ENCODE peak calls at places on chromosomes 6 and 20, in four cellular contexts. One of them, this sample, is unnamed.

GRCh38 chr6:79076160-79076559 is 1.9 kb downstream of the PHIP start:
- DNase-seq in GM12878: no peak
- DNase-seq in K562: no peak
- DNase-seq in HepG2: peak
- DNase-seq in this sample: no peak

GRCh38 chr6:34484899-34485298 is 19.0 kb downstream of the PACSIN1 start:
- DNase-seq in GM12878: peak
- DNase-seq in K562: peak
- DNase-seq in HepG2: no peak
- DNase-seq in this sample: no peak

GRCh38 chr6:46954819-46955520 is 33.2 kb upstream of the ADGRF5 start:
- DNase-seq in GM12878: no peak
- DNase-seq in K562: no peak
- DNase-seq in HepG2: no peak
- DNase-seq in this sample: no peak

GRCh38 chr6:37990762-37991525 is 171.4 kb downstream of the ZFAND3 start:
- DNase-seq in GM12878: no peak
- DNase-seq in K562: no peak
- DNase-seq in HepG2: no peak
- DNase-seq in this sample: peak

GRCh38 chr20:32875673-32876072 is 16.9 kb downstream of the EFCAB8 start:
- DNase-seq in GM12878: no peak
- DNase-seq in K562: no peak
- DNase-seq in HepG2: no peak
- DNase-seq in this sample: no peak

GRCh38 chr6:35491558-35492541 is 5.0 kb downstream of the TEAD3 start:
- DNase-seq in GM12878: no peak
- DNase-seq in K562: no peak
- DNase-seq in HepG2: no peak
- DNase-seq in this sample: no peak

GRCh38 chr6:14799928-14800327 is 445.9 kb upstream of the JARID2 start:
- DNase-seq in GM12878: peak
- DNase-seq in K562: peak
- DNase-seq in HepG2: peak
- DNase-seq in this sample: peak

GRCh38 chr20:59173938-59174496 is 10.4 kb downstream of the ZNF831 start:
- DNase-seq in GM12878: no peak
- DNase-seq in K562: no peak
- DNase-seq in HepG2: no peak
- DNase-seq in this sample: no peak

GRCh38 chr6:83429857-83430605 is 820 bp downstream of the ME1 start:
- DNase-seq in GM12878: no peak
- DNase-seq in K562: peak
- DNase-seq in HepG2: no peak
- DNase-seq in this sample: peak

GRCh38 chr20:3551681-3552434 is 81.0 kb downstream of the ATRN start:
- DNase-seq in GM12878: no peak
- DNase-seq in K562: no peak
- DNase-seq in HepG2: no peak
- DNase-seq in this sample: no peak

GRCh38 chr20:1422756-1423155 is 29.9 kb upstream of the FKBP1A start:
- DNase-seq in GM12878: no peak
- DNase-seq in K562: no peak
- DNase-seq in HepG2: no peak
- DNase-seq in this sample: no peak

GRCh38 chr20:12098411-12098810 is 180.7 kb downstream of the BTBD3 start:
- DNase-seq in GM12878: no peak
- DNase-seq in K562: no peak
- DNase-seq in HepG2: no peak
- DNase-seq in this sample: no peak

GRCh38 chr6:93341900-93342613 is 77.3 kb downstream of the EPHA7 start:
- DNase-seq in GM12878: no peak
- DNase-seq in K562: no peak
- DNase-seq in HepG2: no peak
- DNase-seq in this sample: no peak

GRCh38 chr6:108380876-108381275 is 86.0 kb downstream of the AFG1L start:
- DNase-seq in GM12878: no peak
- DNase-seq in K562: no peak
- DNase-seq in HepG2: no peak
- DNase-seq in this sample: no peak

GRCh38 chr20:1241456-1241855 is 15.6 kb downstream of the RAD21L1 start:
- DNase-seq in GM12878: no peak
- DNase-seq in K562: no peak
- DNase-seq in HepG2: no peak
- DNase-seq in this sample: no peak

GRCh38 chr6:168193816-168194701 is 115.0 kb upstream of the FRMD1 start:
- DNase-seq in GM12878: no peak
- DNase-seq in K562: peak
- DNase-seq in HepG2: peak
- DNase-seq in this sample: no peak

GRCh38 chr6:3697609-3698008 is 53.9 kb downstream of the PXDC1 start:
- DNase-seq in GM12878: no peak
- DNase-seq in K562: no peak
- DNase-seq in HepG2: no peak
- DNase-seq in this sample: no peak

GRCh38 chr20:33278700-33279099 is 4.3 kb upstream of the BPIFB1 start:
- DNase-seq in GM12878: no peak
- DNase-seq in K562: no peak
- DNase-seq in HepG2: no peak
- DNase-seq in this sample: no peak

GRCh38 chr20:51095755-51096509 is 73.0 kb upstream of the KCNG1 start:
- DNase-seq in GM12878: no peak
- DNase-seq in K562: no peak
- DNase-seq in HepG2: no peak
- DNase-seq in this sample: peak
- TF ChIP-seq ESRRA in GM12878: no peak
- TF ChIP-seq ESRRA in K562: no peak
- TF ChIP-seq ESRRA in HepG2: no peak
- TF ChIP-seq ESRRA in this sample: no peak

DNA sequence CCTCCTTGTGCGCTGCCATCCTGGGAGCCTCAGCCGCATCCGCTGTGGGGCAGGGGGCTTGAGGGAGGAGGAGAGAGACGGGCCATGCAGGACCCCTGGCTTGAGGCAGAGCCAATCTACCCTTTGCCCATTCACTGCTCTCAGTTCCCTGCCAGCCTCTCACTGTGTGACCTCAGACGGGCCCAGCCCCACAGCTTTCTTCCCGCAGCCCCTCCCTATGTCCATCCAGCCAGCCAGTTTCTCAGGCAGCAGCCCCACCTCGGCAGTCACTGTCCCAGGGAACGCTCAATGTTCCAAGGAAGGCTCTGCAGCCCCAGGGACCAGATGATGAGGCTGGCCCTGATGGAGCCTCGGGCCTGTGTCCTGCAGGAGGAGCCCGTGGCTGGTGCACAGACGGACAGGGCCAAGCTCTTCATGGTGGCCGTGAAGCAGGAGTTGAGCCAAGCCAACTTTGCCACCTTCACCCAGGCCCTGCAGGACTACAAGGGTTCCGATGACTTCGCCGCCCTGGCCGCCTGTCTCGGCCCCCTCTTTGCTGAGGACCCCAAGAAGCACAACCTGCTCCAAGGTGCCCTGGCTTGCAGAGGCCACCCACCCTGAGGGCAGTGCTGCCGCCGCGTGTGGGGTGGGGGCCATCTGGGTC is 3.9 kb upstream of the TNFRSF6B start:
- DNase-seq in GM12878: no peak
- DNase-seq in K562: no peak
- DNase-seq in HepG2: no peak
- DNase-seq in this sample: peak
- TF ChIP-seq CHD4 in GM12878: no peak
- TF ChIP-seq CHD4 in K562: no peak
- TF ChIP-seq CHD4 in HepG2: no peak
- TF ChIP-seq CHD4 in this sample: no peak

GRCh38 chr6:31352497-31353368 is 4.2 kb downstream of the HLA-B start:
- DNase-seq in GM12878: no peak
- DNase-seq in K562: no peak
- DNase-seq in HepG2: no peak
- DNase-seq in this sample: no peak

GRCh38 chr6:31351734-31352496 is 5.1 kb downstream of the HLA-B start:
- DNase-seq in GM12878: no peak
- DNase-seq in K562: no peak
- DNase-seq in HepG2: no peak
- DNase-seq in this sample: no peak

GRCh38 chr6:31354248-31354647 is 2.7 kb downstream of the HLA-B start:
- DNase-seq in GM12878: no peak
- DNase-seq in K562: no peak
- DNase-seq in HepG2: no peak
- DNase-seq in this sample: no peak

GRCh38 chr6:31354788-31355539 is 2.0 kb downstream of the HLA-B start:
- DNase-seq in GM12878: no peak
- DNase-seq in K562: no peak
- DNase-seq in HepG2: no peak
- DNase-seq in this sample: no peak

GRCh38 chr6:31353508-31353907 is 3.5 kb downstream of the HLA-B start:
- DNase-seq in GM12878: no peak
- DNase-seq in K562: no peak
- DNase-seq in HepG2: no peak
- DNase-seq in this sample: no peak
- TF ChIP-seq ESRRA in GM12878: no peak
- TF ChIP-seq ESRRA in K562: no peak
- TF ChIP-seq ESRRA in HepG2: no peak
- TF ChIP-seq ESRRA in this sample: no peak

GRCh38 chr20:61746781-61747180 is 318.9 kb downstream of the TAF4 start:
- DNase-seq in GM12878: no peak
- DNase-seq in K562: no peak
- DNase-seq in HepG2: no peak
- DNase-seq in this sample: no peak

GRCh38 chr20:61752576-61752975 is 313.1 kb downstream of the TAF4 start:
- DNase-seq in GM12878: no peak
- DNase-seq in K562: no peak
- DNase-seq in HepG2: no peak
- DNase-seq in this sample: no peak

GRCh38 chr20:61750093-61750492 is 315.6 kb downstream of the TAF4 start:
- DNase-seq in GM12878: no peak
- DNase-seq in K562: no peak
- DNase-seq in HepG2: no peak
- DNase-seq in this sample: no peak

GRCh38 chr20:61748376-61748775 is 317.3 kb downstream of the TAF4 start:
- DNase-seq in GM12878: no peak
- DNase-seq in K562: no peak
- DNase-seq in HepG2: no peak
- DNase-seq in this sample: no peak

DNA sequence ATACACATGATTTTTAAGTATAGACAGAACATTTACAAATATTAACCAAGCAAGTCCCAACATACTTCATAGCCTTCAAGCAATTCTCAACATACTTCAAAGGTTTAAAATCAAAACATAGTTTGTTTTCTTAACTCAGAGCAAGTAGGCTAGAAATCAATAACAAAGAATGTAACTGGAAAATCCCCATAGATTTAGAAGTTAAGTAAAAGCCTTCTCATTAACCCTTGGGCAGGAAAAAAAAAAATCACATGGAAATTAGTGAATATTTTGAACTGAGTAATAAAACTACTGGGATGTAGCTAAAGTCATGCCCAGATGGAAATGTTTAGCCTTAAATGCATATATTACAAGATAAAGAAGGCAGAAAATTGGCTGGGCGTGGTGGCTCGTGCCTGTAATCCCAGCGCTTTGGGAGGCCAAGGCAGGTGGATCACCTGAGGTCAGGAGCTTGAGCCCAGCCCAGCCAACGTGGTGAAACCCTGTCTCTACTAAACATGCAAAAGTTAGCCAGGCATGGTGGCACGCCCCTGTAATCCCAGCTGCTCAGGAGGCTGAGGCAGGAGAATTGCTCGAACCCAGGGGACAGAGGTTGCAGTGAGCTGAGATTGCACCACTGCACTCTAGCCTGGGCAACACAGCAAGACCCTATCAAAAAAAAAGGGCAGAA is 316.1 kb downstream of the TAF4 start:
- DNase-seq in GM12878: no peak
- DNase-seq in K562: no peak
- DNase-seq in HepG2: no peak
- DNase-seq in this sample: no peak
- TF ChIP-seq CHD4 in GM12878: no peak
- TF ChIP-seq CHD4 in K562: no peak
- TF ChIP-seq CHD4 in HepG2: no peak
- TF ChIP-seq CHD4 in this sample: no peak

GRCh38 chr6:13526718-13527668 is 39.6 kb upstream of the GFOD1 start:
- DNase-seq in GM12878: peak
- DNase-seq in K562: no peak
- DNase-seq in HepG2: no peak
- DNase-seq in this sample: no peak
- TF ChIP-seq ESRRA in GM12878: no peak
- TF ChIP-seq ESRRA in K562: no peak
- TF ChIP-seq ESRRA in HepG2: no peak
- TF ChIP-seq ESRRA in this sample: no peak

GRCh38 chr6:139539852-139540251 is 165.4 kb upstream of the CITED2 start:
- DNase-seq in GM12878: no peak
- DNase-seq in K562: no peak
- DNase-seq in HepG2: peak
- DNase-seq in this sample: peak
- TF ChIP-seq CHD4 in GM12878: no peak
- TF ChIP-seq CHD4 in K562: no peak
- TF ChIP-seq CHD4 in HepG2: no peak
- TF ChIP-seq CHD4 in this sample: no peak